ENCODE peak calls at places on chromosomes 1 and 21, in six cellular contexts. D is stomach, G is IMR-90, U is A549, B is testis, X is uterus. E is an unnamed sample.

GRCh38 chr1:240242601-240243144 is 151.0 kb downstream of the FMN2 start:
- DNase-seq in D (no peak), G (peak), U (peak), B (no peak), X (no peak), E (no peak)

GRCh38 chr1:193700710-193701355 is 514.4 kb upstream of the B3GALT2 start:
- DNase-seq in D (no peak), G (peak), U (peak), B (no peak), X (no peak), E (no peak)

GRCh38 chr21:26842976-26843911 is 2.0 kb downstream of the ADAMTS1 start:
- DNase-seq in D (peak), G (peak), U (peak), B (peak), X (peak), E (peak)

GRCh38 chr1:28775121-28775942 is 36.6 kb upstream of the OPRD1 start:
- DNase-seq in D (peak), G (peak), U (no peak), B (peak), X (peak), E (peak)

GRCh38 chr1:6424619-6425593 is at the start of gene ESPN:
- DNase-seq in D (no peak), G (no peak), U (no peak), B (no peak), X (no peak), E (no peak)

GRCh38 chr1:25201006-25201405 is 31.3 kb downstream of the SYF2 start:
- DNase-seq in D (no peak), G (no peak), U (no peak), B (no peak), X (no peak), E (no peak)

GRCh38 chr1:203278087-203278884 is 27.0 kb upstream of the BTG2 start:
- DNase-seq in D (peak), G (peak), U (no peak), B (peak), X (peak), E (peak)

GRCh38 chr1:94160811-94161210 is 39.9 kb upstream of the ABCA4 start:
- DNase-seq in D (no peak), G (peak), U (peak), B (no peak), X (no peak), E (no peak)

GRCh38 chr1:106912146-106912545 is 144.3 kb upstream of the PRMT6 start:
- DNase-seq in D (no peak), G (no peak), U (no peak), B (no peak), X (no peak), E (no peak)

GRCh38 chr1:119279441-119280415 is 88.9 kb upstream of the HAO2 start:
- DNase-seq in D (no peak), G (peak), U (peak), B (peak), X (peak), E (no peak)

GRCh38 chr1:203706444-203706843 is 58.5 kb upstream of the LAX1 start:
- DNase-seq in D (no peak), G (peak), U (no peak), B (no peak), X (no peak), E (no peak)

GRCh38 chr1:66557157-66557556 is 23.2 kb downstream of the SGIP1 start:
- DNase-seq in D (no peak), G (peak), U (no peak), B (no peak), X (no peak), E (no peak)

GRCh38 chr1:39643705-39644104 is 4.3 kb upstream of the HEYL start:
- DNase-seq in D (no peak), G (no peak), U (no peak), B (no peak), X (no peak), E (no peak)

GRCh38 chr1:158520955-158521665 is 33.1 kb downstream of the OR6Y1 start:
- DNase-seq in D (no peak), G (no peak), U (no peak), B (no peak), X (no peak), E (no peak)

GRCh38 chr1:213564215-213564659 is 423.5 kb upstream of the PROX1 start:
- DNase-seq in D (no peak), G (no peak), U (peak), B (peak), X (no peak), E (no peak)

GRCh38 chr1:218693584-218693983 is 348.4 kb downstream of the TGFB2 start:
- DNase-seq in D (no peak), G (no peak), U (no peak), B (no peak), X (no peak), E (no peak)

GRCh38 chr1:169122976-169123375 is 16.5 kb downstream of the ATP1B1 start:
- DNase-seq in D (no peak), G (no peak), U (no peak), B (no peak), X (no peak), E (no peak)

GRCh38 chr1:111505641-111506119 is 2.2 kb upstream of the ADORA3 start:
- DNase-seq in D (no peak), G (no peak), U (no peak), B (no peak), X (no peak), E (no peak)

GRCh38 chr1:111504097-111504496 is 664 bp upstream of the ADORA3 start:
- DNase-seq in D (no peak), G (no peak), U (no peak), B (no peak), X (no peak), E (no peak)

GRCh38 chr1:111510003-111510380 is 6.6 kb upstream of the ADORA3 start:
- DNase-seq in D (no peak), G (no peak), U (no peak), B (peak), X (peak), E (no peak)

GRCh38 chr1:111506561-111506960 is 3.1 kb upstream of the ADORA3 start:
- DNase-seq in D (no peak), G (no peak), U (no peak), B (no peak), X (no peak), E (no peak)

GRCh38 chr1:111507411-111508201 is 4.2 kb upstream of the ADORA3 start:
- DNase-seq in D (peak), G (peak), U (no peak), B (peak), X (peak), E (peak)
- H3K4me3 ChIP-seq in D (peak), G (no peak), U (peak), B (peak), X (peak), E (peak)

GRCh38 chr1:235367000-235367908 is at the start of gene TBCE:
- DNase-seq in D (peak), G (peak), U (peak), B (peak), X (peak), E (peak)
- TF ChIP-seq POLR2A in D (no peak), G (peak), U (peak), B (peak), X (peak), E (peak)

DNA sequence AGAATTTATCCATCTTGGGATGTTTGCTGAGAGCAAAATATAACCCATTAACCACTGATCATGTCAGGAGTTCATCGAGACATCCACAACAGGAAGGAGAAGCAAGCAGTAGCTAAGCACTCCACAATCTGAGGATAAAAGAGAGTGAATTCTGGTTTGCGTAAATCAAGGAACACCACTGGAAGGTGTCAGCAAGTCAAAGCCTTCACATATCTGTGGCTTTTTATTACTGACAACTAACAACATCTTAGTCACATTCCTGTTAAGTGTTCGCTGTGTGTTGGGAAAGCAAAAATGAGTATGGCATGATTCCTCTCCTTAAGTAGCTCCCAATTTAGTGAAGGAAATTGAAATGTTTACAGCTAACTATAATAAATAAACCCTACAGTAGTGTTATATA is 44.5 kb upstream of the DARS2 start:
- DNase-seq in D (no peak), G (no peak), U (no peak), B (no peak), X (no peak), E (no peak)
- H3K4me3 ChIP-seq in D (no peak), G (no peak), U (no peak), B (no peak), X (no peak), E (no peak)

GRCh38 chr1:26950602-26951001 is 9.7 kb downstream of the KDF1 start:
- DNase-seq in D (no peak), G (no peak), U (no peak), B (no peak), X (no peak), E (no peak)

GRCh38 chr1:26953374-26953773 is 6.9 kb downstream of the KDF1 start:
- DNase-seq in D (no peak), G (no peak), U (no peak), B (no peak), X (no peak), E (no peak)

GRCh38 chr1:26951216-26951615 is 9.1 kb downstream of the KDF1 start:
- DNase-seq in D (no peak), G (no peak), U (no peak), B (no peak), X (no peak), E (no peak)

GRCh38 chr1:26949926-26950319 is 10.3 kb downstream of the KDF1 start:
- DNase-seq in D (no peak), G (no peak), U (no peak), B (no peak), X (no peak), E (no peak)

DNA sequence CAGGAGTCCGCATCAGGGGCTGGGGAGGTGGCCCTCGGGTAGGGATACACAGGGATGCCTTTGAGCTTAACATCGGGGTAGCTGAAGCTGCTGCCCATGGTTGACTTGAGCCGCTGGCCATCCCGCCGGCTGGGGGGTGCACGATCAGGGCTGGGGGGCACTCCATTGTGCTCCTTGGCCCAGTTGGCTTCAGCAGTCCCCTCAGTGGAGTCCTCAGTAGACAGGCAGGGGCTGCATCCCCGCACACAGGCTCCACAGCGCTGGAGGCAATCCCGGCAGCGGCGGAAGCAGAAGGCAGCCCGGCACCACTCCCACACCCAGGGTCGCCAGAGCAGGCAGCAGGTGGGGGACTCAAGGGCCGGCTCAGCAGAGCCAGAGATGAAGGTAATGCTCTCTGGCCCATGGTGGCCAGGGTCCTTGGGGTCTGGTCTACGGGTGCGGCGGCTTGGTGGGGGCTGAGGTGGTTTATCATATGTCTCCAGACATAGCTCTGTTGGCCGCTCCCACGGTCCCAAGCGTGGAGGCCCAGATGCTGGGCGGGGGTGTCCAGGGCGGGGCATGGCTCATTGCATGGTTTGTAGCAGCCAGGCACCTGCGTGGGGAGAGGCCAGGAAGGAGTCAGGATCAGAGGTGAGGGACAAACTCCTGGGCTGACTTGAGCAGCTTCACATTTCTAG is 8.3 kb downstream of the KDF1 start:
- DNase-seq in D (no peak), G (no peak), U (no peak), B (no peak), X (no peak), E (no peak)
- TF ChIP-seq POLR2A in D (no peak), G (no peak), U (no peak), B (no peak), X (no peak), E (no peak)

GRCh38 chr21:45350206-45350854 is 54.6 kb upstream of the COL18A1 start:
- DNase-seq in D (no peak), G (no peak), U (no peak), B (no peak), X (no peak), E (no peak)
- H3K4me3 ChIP-seq in D (no peak), G (no peak), U (no peak), B (no peak), X (no peak), E (no peak)

DNA sequence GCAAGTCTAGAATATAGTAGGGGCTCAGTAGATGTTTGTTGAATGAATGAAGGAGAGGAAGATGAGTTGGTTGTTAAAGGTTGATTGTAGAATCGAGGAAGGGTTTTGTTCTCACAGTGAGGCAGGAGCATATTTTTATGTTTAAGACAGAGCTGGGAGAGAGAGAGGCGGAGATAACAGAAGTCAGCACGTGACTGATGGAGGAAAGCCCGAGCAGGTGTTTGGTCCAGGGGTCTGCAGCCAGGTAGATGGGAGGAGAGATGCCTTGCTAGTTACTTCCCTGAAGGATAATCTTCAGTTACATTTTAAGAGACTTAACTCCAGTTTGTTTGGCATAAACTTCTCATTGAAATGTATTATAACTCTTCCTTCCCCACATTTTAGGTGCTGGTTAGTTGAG is 86.8 kb downstream of the DYRK1A start:
- DNase-seq in D (no peak), G (no peak), U (no peak), B (no peak), X (no peak), E (no peak)
- TF ChIP-seq POLR2A in D (no peak), G (no peak), U (no peak), B (no peak), X (no peak), E (no peak)